ENCODE peak calls at places on chromosomes 5 and 9, in five cellular contexts. M, H, E, V and F are unnamed samples.

GRCh38 chr9:19149230-19149629 is 21.9 kb upstream of the PLIN2 start:
- DNase-seq in H (no peak), V (no peak), E (no peak), M (no peak), F (no peak)

GRCh38 chr5:169695025-169695625 is 58.0 kb downstream of the DOCK2 start:
- DNase-seq in H (no peak), E (no peak), V (no peak), M (no peak), F (no peak)

GRCh38 chr5:61416010-61416409 is 84.0 kb downstream of the ZSWIM6 start:
- DNase-seq in V (no peak), H (no peak), M (no peak), E (no peak), F (no peak)

GRCh38 chr5:163473613-163474243 is 13.3 kb downstream of the HMMR start:
- DNase-seq in E (no peak), M (no peak), V (no peak), H (no peak), F (no peak)

GRCh38 chr9:98263482-98264357 is 8.3 kb upstream of the TBC1D2 start:
- DNase-seq in M (peak), H (peak), V (peak), E (peak), F (peak)

GRCh38 chr9:136848393-136849037 is 694 bp upstream of the PHPT1 start:
- DNase-seq in M (no peak), H (no peak), E (no peak), V (no peak), F (no peak)

GRCh38 chr5:178895615-178896571 is at the start of gene ZFP2:
- DNase-seq in M (peak), E (peak), V (no peak), H (peak), F (no peak)

GRCh38 chr5:97553829-97554452 is 370.9 kb upstream of the RIOK2 start:
- DNase-seq in E (no peak), V (no peak), H (no peak), M (no peak), F (no peak)

GRCh38 chr5:124948062-124948753 is 201.8 kb upstream of the ZNF608 start:
- DNase-seq in E (no peak), H (no peak), V (no peak), M (no peak), F (no peak)

GRCh38 chr9:77156646-77157371 is 20.5 kb upstream of the VPS13A start:
- DNase-seq in M (no peak), H (no peak), V (no peak), E (no peak), F (no peak)

GRCh38 chr5:171336486-171337206 is 27.6 kb downstream of the TLX3 start:
- DNase-seq in M (no peak), E (peak), H (no peak), V (no peak), F (peak)

GRCh38 chr5:44506561-44506960 is 117.3 kb upstream of the FGF10 start:
- DNase-seq in V (no peak), M (no peak), H (no peak), E (no peak), F (no peak)

GRCh38 chr5:96595300-96596090 is 66.7 kb upstream of the CAST start:
- DNase-seq in V (no peak), H (peak), E (no peak), M (no peak), F (no peak)

GRCh38 chr9:708556-709432 is 132.7 kb upstream of the DMRT1 start:
- DNase-seq in H (no peak), E (no peak), V (no peak), M (no peak), F (no peak)

DNA sequence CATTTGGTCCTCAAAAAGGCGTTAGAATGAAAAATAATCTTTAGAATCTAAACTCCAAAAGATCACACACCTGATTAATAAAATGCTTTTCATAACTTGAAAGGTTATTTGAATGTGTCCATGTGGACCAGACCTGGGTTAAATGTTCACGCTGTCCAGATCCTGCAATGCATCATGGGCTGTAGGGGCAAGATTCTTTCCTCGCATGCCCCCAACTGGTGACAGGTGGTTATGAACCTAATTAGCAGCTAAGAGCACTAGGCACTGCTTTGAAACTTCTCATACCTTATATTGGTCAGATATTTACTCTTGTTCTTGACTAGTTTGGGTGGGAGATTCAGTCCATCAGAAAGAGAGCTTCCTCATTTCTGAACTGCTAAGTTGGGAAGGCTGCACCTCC is 19.3 kb upstream of the PIP5K1B start:
- DNase-seq in E (no peak), V (no peak), M (no peak), H (peak), F (no peak)
- TF ChIP-seq CTCF in E (no peak), V (no peak), M (no peak), H (peak), F (no peak)

DNA sequence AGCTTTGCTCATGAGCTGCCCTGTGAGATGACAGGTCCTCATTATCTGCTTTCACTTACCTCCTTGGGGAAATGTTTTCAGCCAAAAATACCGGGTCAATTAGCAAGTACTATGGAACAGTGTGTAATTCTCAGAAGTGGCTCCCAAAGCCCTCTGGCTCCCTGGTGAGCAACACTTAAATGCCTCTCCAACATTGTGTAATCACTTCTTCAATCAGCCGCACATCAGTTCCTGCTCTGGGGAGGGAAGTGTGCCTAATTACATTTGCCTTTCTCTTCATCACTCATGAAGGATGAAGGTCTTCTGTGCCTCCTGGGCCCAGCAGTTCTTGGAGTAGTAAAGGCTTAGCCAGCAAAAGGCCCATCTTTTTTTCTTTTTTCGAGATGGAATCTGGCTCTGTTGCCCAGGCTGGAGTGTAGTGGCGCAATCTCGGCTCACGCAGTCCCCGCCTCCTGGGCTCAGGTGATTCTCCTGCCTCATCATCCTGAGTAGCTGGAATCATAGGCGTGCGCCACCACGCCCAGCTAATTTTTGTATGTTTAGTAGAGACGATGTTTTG is 23.1 kb downstream of the NIM1K start:
- DNase-seq in V (no peak), H (no peak), M (no peak), E (no peak), F (no peak)
- TF ChIP-seq CTCF in V (no peak), H (no peak), M (no peak), E (no peak), F (no peak)

GRCh38 chr5:82365026-82365425 is 86.9 kb upstream of the RPS23 start:
- DNase-seq in M (no peak), V (no peak), H (no peak), E (no peak), F (no peak)

GRCh38 chr5:82363524-82363923 is 85.4 kb upstream of the RPS23 start:
- DNase-seq in E (no peak), H (no peak), M (no peak), V (no peak), F (no peak)

GRCh38 chr5:82367930-82368329 is 89.8 kb upstream of the RPS23 start:
- DNase-seq in V (no peak), E (no peak), H (no peak), M (no peak), F (no peak)

GRCh38 chr5:82365744-82366228 is 87.6 kb upstream of the RPS23 start:
- DNase-seq in E (no peak), H (no peak), V (no peak), M (no peak), F (no peak)

DNA sequence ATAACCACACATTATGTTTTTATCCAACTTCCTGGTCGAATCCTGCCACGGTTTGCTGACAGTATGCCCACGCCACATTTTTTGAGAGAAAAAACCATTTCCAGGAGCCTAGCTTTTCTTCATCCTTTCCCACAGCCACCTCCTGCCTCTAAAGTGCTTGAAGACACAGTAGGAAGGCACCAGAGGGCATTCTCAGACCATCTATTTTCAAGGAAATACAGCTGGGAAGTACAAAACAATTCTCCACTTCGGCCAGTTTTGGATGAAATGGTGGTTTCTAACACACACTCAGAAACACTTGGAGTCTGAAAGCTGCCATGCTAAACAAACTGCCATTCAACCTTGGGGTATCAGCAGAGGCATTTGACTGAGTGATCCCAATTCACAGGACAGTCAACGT is 86.3 kb upstream of the RPS23 start:
- DNase-seq in M (no peak), H (no peak), V (no peak), E (no peak), F (no peak)
- TF ChIP-seq CTCF in M (no peak), H (peak), V (no peak), E (peak), F (peak)

GRCh38 chr5:107011530-107012115 is 659.1 kb downstream of the EFNA5 start:
- DNase-seq in E (no peak), H (no peak), V (no peak), M (no peak), F (no peak)

GRCh38 chr5:107005161-107005560 is 665.6 kb downstream of the EFNA5 start:
- DNase-seq in E (no peak), V (no peak), H (no peak), M (no peak), F (no peak)

GRCh38 chr5:107010060-107010459 is 660.7 kb downstream of the EFNA5 start:
- DNase-seq in V (no peak), E (no peak), M (no peak), H (no peak), F (no peak)

GRCh38 chr5:107005653-107006052 is 665.1 kb downstream of the EFNA5 start:
- DNase-seq in M (no peak), H (no peak), V (no peak), E (no peak), F (no peak)
- TF ChIP-seq CTCF in M (no peak), H (no peak), V (no peak), E (no peak), F (no peak)

DNA sequence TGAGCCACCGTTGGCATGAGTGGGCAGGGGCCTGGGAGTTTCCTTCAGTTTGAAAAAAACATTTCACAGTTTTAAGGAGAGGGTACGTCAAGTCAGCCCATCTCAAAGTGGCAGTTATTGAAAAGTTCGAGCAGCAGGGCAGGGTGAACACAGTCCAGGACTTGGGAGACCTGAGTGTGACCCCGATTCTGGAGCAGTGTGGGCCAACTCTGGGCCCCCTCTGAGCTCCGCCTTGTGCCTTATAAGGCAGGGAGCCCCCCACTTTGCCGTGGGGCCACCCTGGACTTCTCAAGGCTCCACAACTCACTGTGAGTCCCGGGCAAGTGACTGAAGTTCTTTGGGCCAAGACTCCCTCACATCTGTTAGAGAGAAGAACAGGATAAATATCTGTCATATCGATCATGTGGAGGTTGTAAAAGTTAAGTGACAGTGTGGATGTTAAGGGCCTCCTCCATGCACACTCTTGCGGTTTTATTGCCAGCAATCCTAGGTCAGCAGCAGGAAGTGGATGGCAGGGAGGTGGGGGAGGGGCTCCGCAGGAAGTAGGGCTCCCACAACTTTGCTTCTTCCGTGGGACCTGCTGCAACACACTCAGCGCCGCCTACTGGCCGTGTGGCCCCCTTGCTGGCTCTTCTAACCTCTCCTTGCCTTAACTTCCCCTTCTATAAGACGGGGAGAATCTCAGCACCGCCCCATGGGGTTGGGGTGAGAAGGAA is 38.4 kb downstream of the HRH2 start:
- DNase-seq in H (peak), M (peak), E (peak), V (peak), F (no peak)
- TF ChIP-seq CTCF in H (peak), M (no peak), E (peak), V (no peak), F (no peak)

GRCh38 chr9:125929846-125930245 is 182.7 kb downstream of the PBX3 start:
- DNase-seq in E (no peak), H (no peak), M (no peak), V (no peak), F (no peak)
- TF ChIP-seq CTCF in E (no peak), H (no peak), M (no peak), V (no peak), F (no peak)

GRCh38 chr5:33936004-33936380 is 194 bp upstream of the RXFP3 start:
- DNase-seq in M (no peak), E (no peak), H (peak), V (peak), F (peak)
- TF ChIP-seq CTCF in M (no peak), E (no peak), H (no peak), V (no peak), F (no peak)

DNA sequence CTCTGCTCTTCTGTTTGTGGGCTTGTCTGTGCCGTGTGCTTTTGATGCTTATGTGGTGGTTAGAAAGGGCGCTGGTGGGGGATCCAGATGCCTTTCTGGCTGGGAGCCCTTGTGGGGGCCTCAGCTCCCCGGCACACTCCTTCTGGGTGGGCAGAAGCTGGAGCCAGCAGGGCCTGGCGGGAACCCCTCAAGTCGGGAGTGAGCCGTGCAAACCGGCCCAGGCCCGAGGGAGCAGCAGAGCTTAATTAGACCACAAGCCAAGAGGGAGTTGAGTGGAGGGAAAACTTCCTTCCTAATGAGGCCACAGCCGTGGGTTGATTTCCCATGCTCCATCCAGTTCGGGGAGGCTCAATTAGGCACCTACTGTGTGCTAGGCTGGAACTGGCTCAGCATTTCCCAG is 76.0 kb upstream of the RNU6ATAC start:
- DNase-seq in V (no peak), M (no peak), H (no peak), E (no peak), F (no peak)
- TF ChIP-seq CTCF in V (no peak), M (no peak), H (no peak), E (no peak), F (no peak)